ENCODE peak calls at places on chromosomes 4 and X, in ten cellular contexts. W, Y, Q, V, A, T, G, H, J and F are unnamed samples.

GRCh38 chrX:129996120-129996519 is 13.7 kb downstream of the BCORL1 start:
- DNase-seq in H (no peak), V (no peak), T (peak), A (no peak), W (peak), Y (peak), G (no peak), J (no peak), Q (no peak), F (no peak)

GRCh38 chrX:136850441-136851175 is 29.9 kb downstream of the RBMX start:
- DNase-seq in T (peak), J (no peak), A (no peak), Q (no peak), H (no peak), V (no peak), W (peak), Y (no peak), G (no peak), F (no peak)

GRCh38 chrX:24902808-24903207 is 113.0 kb downstream of the ARX start:
- DNase-seq in G (no peak), A (no peak), H (no peak), Y (no peak), V (no peak), W (peak), J (no peak), Q (no peak), T (peak), F (no peak)

GRCh38 chr4:152605641-152606304 is 69.9 kb upstream of the FBXW7 start:
- DNase-seq in A (no peak), V (no peak), T (peak), J (no peak), Q (no peak), Y (no peak), W (no peak), G (no peak), H (no peak), F (no peak)

GRCh38 chrX:87517571-87518141 is at the start of gene KLHL4:
- DNase-seq in Q (no peak), V (peak), A (peak), W (peak), T (peak), H (no peak), G (peak), Y (peak), J (no peak), F (peak)

GRCh38 chrX:117996918-117997480 is 119.6 kb downstream of the KLHL13 start:
- DNase-seq in Y (no peak), V (no peak), Q (peak), T (peak), W (no peak), J (no peak), A (no peak), H (no peak), G (no peak), F (no peak)

GRCh38 chr4:39664828-39665731 is 26.4 kb upstream of the SMIM14 start:
- DNase-seq in J (no peak), A (no peak), T (peak), Q (no peak), G (no peak), V (no peak), W (peak), Y (no peak), H (no peak), F (no peak)

GRCh38 chrX:129622757-129623301 is 31.9 kb downstream of the APLN start:
- DNase-seq in G (no peak), T (no peak), H (no peak), Q (no peak), Y (no peak), A (no peak), J (peak), W (peak), V (no peak), F (no peak)

GRCh38 chrX:77639820-77640219 is 146.2 kb downstream of the ATRX start:
- DNase-seq in W (no peak), Q (no peak), J (no peak), A (no peak), H (no peak), Y (no peak), T (no peak), G (no peak), V (no peak), F (no peak)

GRCh38 chrX:73977542-73978169 is 326.3 kb upstream of the ZCCHC13 start:
- DNase-seq in A (no peak), Q (peak), W (peak), J (no peak), Y (no peak), V (no peak), H (no peak), T (no peak), G (no peak), F (no peak)

GRCh38 chrX:20670611-20671010 is 403.9 kb upstream of the RPS6KA3 start:
- DNase-seq in A (no peak), Q (peak), V (no peak), G (no peak), W (no peak), T (no peak), Y (no peak), J (no peak), H (no peak), F (no peak)

GRCh38 chr4:141497627-141498026 is 138.8 kb upstream of the IL15 start:
- DNase-seq in Y (no peak), H (no peak), W (no peak), J (no peak), V (no peak), Q (peak), T (no peak), A (no peak), G (no peak), F (no peak)

GRCh38 chrX:136747003-136747986 is 33.4 kb downstream of the ARHGEF6 start:
- DNase-seq in Q (peak), J (no peak), G (no peak), V (no peak), T (no peak), W (no peak), Y (no peak), A (no peak), H (no peak), F (no peak)

GRCh38 chr4:153205028-153205648 is 895 bp downstream of the TRIM2 start:
- DNase-seq in V (no peak), Q (peak), A (no peak), T (no peak), H (peak), W (no peak), J (no peak), Y (no peak), G (no peak), F (no peak)

GRCh38 chr4:113540859-113541258 is 220.7 kb downstream of the CAMK2D start:
- DNase-seq in W (peak), J (no peak), T (peak), A (no peak), H (no peak), Y (peak), G (no peak), V (no peak), Q (no peak), F (no peak)

GRCh38 chr4:55820260-55820659 is 670 bp downstream of the EXOC1L start:
- DNase-seq in Q (no peak), H (no peak), V (no peak), A (no peak), J (no peak), W (no peak), G (no peak), T (no peak), Y (no peak), F (no peak)

GRCh38 chr4:26083987-26084386 is 170.0 kb downstream of the SMIM20 start:
- DNase-seq in T (peak), G (no peak), A (no peak), Y (no peak), V (no peak), H (no peak), W (peak), J (peak), Q (peak), F (no peak)

GRCh38 chr4:147732516-147733193 is 767 bp downstream of the ARHGAP10 start:
- DNase-seq in T (peak), Y (peak), W (peak), V (no peak), Q (peak), G (peak), A (peak), J (peak), H (peak), F (peak)

GRCh38 chrX:46788902-46789301 is 30.0 kb upstream of the SLC9A7 start:
- DNase-seq in T (peak), Y (no peak), A (no peak), J (no peak), G (no peak), Q (no peak), W (peak), V (no peak), H (no peak), F (no peak)

GRCh38 chr4:53267026-53267425 is 98.8 kb downstream of the SCFD2 start:
- DNase-seq in Y (no peak), T (no peak), G (no peak), W (peak), Q (no peak), V (no peak), J (no peak), A (no peak), H (no peak), F (no peak)

GRCh38 chrX:17474892-17475291 is 99.9 kb downstream of the NHS start:
- DNase-seq in H (no peak), A (no peak), Q (no peak), G (no peak), V (no peak), Y (no peak), T (peak), W (peak), J (no peak), F (no peak)

GRCh38 chr4:146040623-146041022 is 102.0 kb upstream of the ZNF827 start:
- DNase-seq in W (no peak), Q (no peak), V (no peak), Y (no peak), J (no peak), H (no peak), T (no peak), G (no peak), A (no peak), F (no peak)

GRCh38 chrX:112849010-112849409 is 8.4 kb upstream of the AMOT start:
- DNase-seq in W (no peak), G (no peak), Q (no peak), H (no peak), J (no peak), Y (peak), A (no peak), V (no peak), T (peak), F (no peak)

GRCh38 chr4:140213736-140214135 is 59.8 kb upstream of the MAML3 start:
- DNase-seq in V (no peak), G (no peak), T (peak), A (no peak), Y (no peak), W (peak), Q (no peak), J (no peak), H (no peak), F (no peak)

GRCh38 chr4:162838671-162839070 is 328.0 kb downstream of the NAF1 start:
- DNase-seq in Q (no peak), J (no peak), T (no peak), A (no peak), Y (no peak), W (no peak), H (no peak), V (no peak), G (no peak), F (no peak)

GRCh38 chrX:148609766-148610698 is 109.6 kb downstream of the AFF2 start:
- DNase-seq in A (no peak), Q (peak), J (no peak), T (no peak), H (no peak), W (no peak), V (no peak), G (no peak), Y (no peak), F (no peak)

DNA sequence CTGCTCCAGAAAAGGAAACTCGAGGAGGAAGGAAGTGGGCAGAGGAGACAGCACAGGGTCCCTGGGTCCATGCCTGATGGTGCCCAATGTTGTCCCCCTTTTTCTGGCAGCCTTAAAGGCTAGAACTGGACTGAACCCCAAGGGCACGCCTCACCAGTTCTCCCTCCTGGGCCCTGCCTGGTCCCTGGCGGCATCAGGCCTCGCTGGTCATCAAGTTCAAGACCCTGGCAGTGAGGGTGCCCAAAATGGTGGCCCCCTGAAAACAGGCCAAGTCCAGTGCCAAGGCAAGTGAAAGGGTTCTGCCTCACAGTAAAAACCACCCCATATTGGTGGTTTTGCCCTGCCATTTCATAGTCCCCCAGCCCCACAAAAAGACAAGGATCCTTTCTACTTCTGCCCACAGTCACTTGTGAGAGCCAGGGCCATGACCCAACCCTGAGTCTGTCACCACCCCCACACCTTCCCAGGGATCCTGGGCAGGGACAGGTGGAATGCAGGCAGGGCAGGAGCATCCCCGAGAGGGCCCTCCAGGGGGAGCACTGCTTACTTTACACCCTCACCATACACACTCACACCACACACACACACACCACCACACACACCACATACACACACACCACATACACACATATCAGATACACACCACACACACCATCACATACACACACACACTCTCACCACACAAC is 107.6 kb downstream of the DCTD start:
- DNase-seq in V (no peak), J (no peak), H (no peak), A (no peak), Y (no peak), G (no peak), Q (no peak), T (no peak), W (peak), F (no peak)
- TF ChIP-seq CTCF in V (no peak), J (no peak), H (no peak), A (peak), Y (no peak), G (no peak), Q (peak), T (no peak), W (peak), F (peak)

GRCh38 chr4:11720292-11720691 is 291.6 kb upstream of the HS3ST1 start:
- DNase-seq in H (no peak), Y (no peak), W (peak), G (no peak), Q (peak), J (no peak), T (peak), V (no peak), A (no peak), F (no peak)
- TF ChIP-seq CTCF in H (peak), Y (peak), W (peak), G (no peak), Q (peak), J (no peak), T (peak), V (peak), A (peak), F (peak)

DNA sequence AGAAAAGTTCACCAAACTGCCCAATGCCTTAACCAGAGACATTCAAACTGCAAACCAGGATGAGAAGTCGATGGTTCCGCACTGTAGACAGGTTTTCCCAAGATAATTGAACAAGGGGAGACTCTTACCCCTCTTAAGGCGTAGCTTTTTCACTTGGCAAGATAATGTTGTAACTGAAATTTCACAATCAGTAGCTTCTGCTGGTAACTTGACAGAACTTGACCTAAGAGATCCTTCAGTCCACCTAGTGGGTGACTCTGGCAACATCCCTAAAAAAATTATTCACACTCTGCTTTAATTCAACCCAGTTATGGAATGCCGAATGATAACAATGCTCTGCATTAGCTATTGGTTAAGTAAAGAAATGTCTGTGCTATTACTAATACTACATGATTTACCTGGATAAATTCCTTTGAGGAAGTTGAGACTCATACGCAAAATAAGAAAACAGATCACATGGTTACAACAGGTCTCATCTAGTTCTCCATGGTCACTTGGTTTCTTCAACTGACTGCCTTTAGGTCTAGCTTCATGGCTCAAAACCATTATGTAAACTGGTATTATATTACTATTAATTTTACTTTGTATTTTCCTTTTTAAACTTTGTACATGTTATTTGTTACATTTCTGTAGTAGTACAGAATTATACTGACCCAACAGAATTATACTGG is 9.1 kb downstream of the ELF2 start:
- DNase-seq in H (no peak), A (no peak), V (no peak), W (peak), J (no peak), T (peak), Y (no peak), Q (peak), G (no peak), F (no peak)
- TF ChIP-seq CTCF in H (peak), A (peak), V (peak), W (peak), J (peak), T (peak), Y (peak), Q (peak), G (peak), F (peak)

DNA sequence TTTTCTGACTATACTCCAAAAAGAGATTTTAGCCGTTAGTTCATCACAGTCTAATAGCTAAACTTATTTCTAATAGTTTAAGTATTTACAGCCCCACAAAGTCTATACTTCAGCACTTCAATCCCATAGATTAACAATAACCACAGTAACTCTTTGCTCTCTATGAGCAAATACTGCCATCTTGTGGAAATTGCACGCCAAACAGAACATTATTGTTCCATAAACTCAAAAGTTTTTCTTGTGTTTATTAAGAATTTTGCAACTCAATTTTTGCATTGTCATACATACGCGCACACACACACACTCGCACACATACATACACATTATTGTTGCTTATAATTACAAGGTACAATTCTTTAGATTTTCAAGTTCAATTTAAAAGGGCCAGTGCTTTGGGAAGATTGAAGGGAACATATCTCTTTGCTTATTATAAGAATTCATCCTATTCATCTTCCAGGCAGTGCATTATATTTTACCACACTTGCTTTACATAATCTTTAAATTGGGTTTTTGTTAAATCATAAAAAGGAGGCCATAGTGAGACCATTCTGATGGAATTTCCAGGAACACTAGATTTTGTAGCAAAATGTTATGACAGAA is 63.8 kb upstream of the ATOH1 start:
- DNase-seq in V (no peak), Q (peak), W (peak), G (no peak), A (peak), T (peak), Y (no peak), H (no peak), J (no peak), F (no peak)
- TF ChIP-seq CTCF in V (peak), Q (peak), W (peak), G (peak), A (peak), T (peak), Y (peak), H (peak), J (no peak), F (peak)

GRCh38 chr4:77050962-77051361 is 24.8 kb downstream of the CCNI start:
- DNase-seq in T (no peak), Q (no peak), V (no peak), Y (no peak), A (no peak), G (no peak), J (no peak), H (no peak), W (no peak), F (no peak)

GRCh38 chr4:77047037-77047436 is 28.8 kb downstream of the CCNI start:
- DNase-seq in V (no peak), Q (peak), J (no peak), T (peak), H (no peak), G (no peak), Y (no peak), W (peak), A (no peak), F (no peak)

GRCh38 chr4:77052352-77052751 is 23.4 kb downstream of the CCNI start:
- DNase-seq in G (no peak), V (no peak), J (no peak), T (peak), W (peak), H (no peak), Q (peak), A (peak), Y (peak), F (no peak)
- TF ChIP-seq CTCF in G (no peak), V (peak), J (no peak), T (peak), W (peak), H (peak), Q (peak), A (peak), Y (peak), F (peak)

GRCh38 chrX:135477576-135477975 is 42.9 kb upstream of the INTS6L start:
- DNase-seq in H (peak), G (peak), V (peak), Y (peak), Q (peak), T (peak), J (peak), A (peak), W (peak), F (no peak)
- TF ChIP-seq CTCF in H (peak), G (no peak), V (peak), Y (no peak), Q (peak), T (peak), J (no peak), A (peak), W (peak), F (peak)

GRCh38 chr4:107419052-107419451 is 301.0 kb downstream of the PAPSS1 start:
- DNase-seq in T (no peak), Y (no peak), H (no peak), A (no peak), J (no peak), W (no peak), V (no peak), G (no peak), Q (no peak), F (no peak)

DNA sequence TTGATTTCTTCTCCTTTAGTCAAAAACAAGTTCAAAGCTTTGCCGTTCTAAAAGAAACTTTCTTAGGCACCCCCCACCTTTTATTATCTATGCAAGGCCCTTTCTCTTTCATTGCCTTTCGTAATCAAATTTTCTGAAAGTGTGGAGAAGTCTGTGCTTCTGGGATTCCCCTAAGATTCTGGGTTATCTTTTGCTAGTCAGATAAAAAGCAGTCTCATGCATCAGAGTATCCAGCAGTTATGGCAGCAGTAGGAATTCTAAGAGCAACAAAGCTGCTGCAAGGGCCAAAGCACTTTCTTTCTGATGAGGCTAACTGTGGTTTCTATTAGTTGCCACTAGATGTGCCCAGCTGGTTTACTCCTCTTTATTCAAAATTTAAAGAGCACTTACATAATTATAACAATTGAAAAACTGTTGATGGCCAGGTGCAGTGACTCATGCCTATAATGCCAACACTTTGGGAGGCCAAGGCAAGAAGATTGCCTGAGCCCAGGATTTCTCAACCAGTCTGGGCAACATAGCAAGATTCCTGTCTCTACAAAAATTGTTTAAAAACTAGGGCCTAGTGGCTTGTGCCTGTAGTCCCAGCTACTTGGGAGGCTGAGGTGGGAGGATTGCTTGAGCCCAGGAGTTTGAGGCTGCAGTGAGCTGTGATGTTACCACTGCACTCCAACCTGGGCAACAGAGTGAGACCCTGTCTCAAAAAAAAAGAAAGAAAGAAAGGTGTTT is 296.2 kb downstream of the PAPSS1 start:
- DNase-seq in T (no peak), W (no peak), Q (no peak), J (no peak), G (no peak), A (no peak), V (no peak), Y (no peak), H (no peak), F (no peak)
- TF ChIP-seq CTCF in T (no peak), W (no peak), Q (no peak), J (no peak), G (no peak), A (no peak), V (no peak), Y (no peak), H (no peak), F (no peak)